ENCODE peak calls at places on chromosomes 1 and 21, in seven cellular contexts. D, E, G, Q, C, Y and U are unnamed samples. For H3K4me1, the result is how much of the 10 kb centered on the place peaks cover.

GRCh38 chr1:55580845-55581332 is 365.7 kb upstream of the USP24 start:
- DNase-seq in D (no peak), Y (no peak), C (no peak), Q (no peak), G (no peak), E (no peak), U (no peak)

GRCh38 chr1:37479255-37480124 is 5.1 kb downstream of the ZC3H12A start:
- DNase-seq in E (peak), D (peak), C (peak), Y (peak), Q (peak), G (peak), U (peak)

GRCh38 chr21:42317826-42318746 is 2.9 kb upstream of the TFF3 start:
- DNase-seq in C (peak), D (no peak), Q (no peak), E (no peak), Y (no peak), G (no peak), U (no peak)

GRCh38 chr1:158933621-158934020 is 2.3 kb downstream of the PYHIN1 start:
- DNase-seq in E (no peak), D (no peak), Q (no peak), G (no peak), Y (no peak), C (no peak), U (no peak)

GRCh38 chr1:244705268-244706234 is 52.6 kb downstream of the DESI2 start:
- DNase-seq in D (no peak), Y (no peak), E (no peak), G (no peak), Q (peak), C (no peak), U (no peak)

GRCh38 chr1:200917291-200917817 is 22.7 kb downstream of the INAVA start:
- DNase-seq in C (peak), E (no peak), Y (no peak), G (peak), Q (no peak), D (no peak), U (no peak)

GRCh38 chr1:151512801-151513625 is 1.8 kb downstream of the CGN start:
- DNase-seq in Q (peak), C (no peak), D (no peak), Y (no peak), E (peak), G (no peak), U (no peak)

GRCh38 chr1:5001466-5001865 is 347.1 kb downstream of the AJAP1 start:
- DNase-seq in G (no peak), Y (peak), E (no peak), Q (no peak), D (no peak), C (no peak), U (no peak)

GRCh38 chr1:18104546-18105100 is 3.0 kb upstream of the IGSF21 start:
- DNase-seq in E (no peak), C (no peak), D (no peak), Y (no peak), G (no peak), Q (no peak), U (no peak)

GRCh38 chr1:40820911-40821693 is 37.5 kb downstream of the KCNQ4 start:
- DNase-seq in G (no peak), Y (peak), C (no peak), E (no peak), Q (no peak), D (no peak), U (no peak)

GRCh38 chr1:23401313-23401712 is 23.2 kb downstream of the TCEA3 start:
- DNase-seq in C (no peak), D (no peak), Q (no peak), Y (no peak), E (no peak), G (no peak), U (no peak)

GRCh38 chr1:234326493-234327366 is 46.5 kb upstream of the COA6 start:
- DNase-seq in E (no peak), G (peak), D (peak), Q (peak), Y (peak), C (no peak), U (no peak)

GRCh38 chr1:112673589-112674439 is 645 bp upstream of the MOV10 start:
- DNase-seq in Q (no peak), E (no peak), C (no peak), D (peak), Y (peak), G (no peak), U (no peak)

GRCh38 chr1:8361198-8361849 is 43.4 kb downstream of the SLC45A1 start:
- DNase-seq in E (no peak), Q (no peak), G (peak), D (no peak), C (no peak), Y (no peak), U (no peak)

GRCh38 chr1:22454476-22455056 is 2.9 kb downstream of the ZBTB40 start:
- DNase-seq in Q (peak), C (no peak), G (no peak), E (no peak), Y (no peak), D (no peak), U (no peak)

GRCh38 chr21:37483776-37484175 is 117.2 kb downstream of the DYRK1A start:
- DNase-seq in Y (no peak), E (no peak), Q (no peak), C (no peak), D (no peak), G (no peak), U (no peak)

GRCh38 chr1:153670859-153671622 is at the start of gene ILF2:
- DNase-seq in Y (peak), E (peak), C (peak), Q (peak), G (peak), D (peak), U (peak)

GRCh38 chr1:107842241-107842640 is 122.7 kb downstream of the VAV3 start:
- DNase-seq in E (no peak), Y (no peak), D (no peak), C (no peak), G (no peak), Q (no peak), U (no peak)
- H3K4me1 ChIP-seq in E (under half), Y (under half), D (under half), C (half or more), G (half or more), Q (under half), U (under half)

DNA sequence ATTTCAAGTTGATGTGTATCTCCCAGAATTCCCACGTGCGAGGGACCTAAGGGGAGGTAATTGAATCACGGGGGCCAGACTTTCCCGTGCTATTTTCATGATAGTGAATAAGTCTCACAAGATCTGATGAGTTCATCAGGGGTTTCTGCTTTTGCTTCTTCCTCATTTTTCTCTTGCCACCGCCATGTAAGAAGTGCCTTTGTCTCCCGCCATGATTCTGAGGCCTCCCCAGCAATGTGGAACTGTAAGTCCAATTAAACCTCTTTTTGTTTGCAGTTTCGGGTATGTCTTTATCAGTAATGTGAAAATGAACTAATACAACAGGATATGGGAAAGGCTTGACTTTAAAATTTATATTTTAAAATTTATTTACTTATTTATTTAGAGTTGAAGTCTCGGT is 1.5 kb upstream of the DPM3 start:
- DNase-seq in D (no peak), Y (no peak), G (no peak), E (no peak), C (peak), Q (no peak), U (no peak)
- TF ChIP-seq POLR2A in D (no peak), Y (no peak), G (no peak), E (no peak), C (no peak), Q (no peak), U (no peak)

DNA sequence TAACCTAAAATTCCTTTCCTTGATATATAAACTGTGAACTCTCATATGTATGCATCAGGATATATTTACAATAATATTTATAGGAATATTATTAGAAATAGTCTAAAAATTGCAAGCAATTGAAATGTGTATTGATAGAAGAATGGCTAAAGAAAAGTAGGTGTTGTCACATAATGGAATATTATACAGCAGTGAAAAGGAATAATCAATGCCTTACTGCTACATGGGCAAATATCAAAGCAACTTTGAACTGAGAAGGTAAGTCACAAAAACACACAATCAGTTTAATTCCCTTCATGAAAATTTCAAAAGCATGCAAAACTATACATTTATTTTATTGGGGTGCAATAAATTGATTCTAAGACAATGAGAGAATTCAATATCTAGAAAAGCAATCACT is 35.7 kb upstream of the CDC14A start:
- DNase-seq in C (no peak), D (no peak), E (no peak), G (no peak), Y (no peak), Q (no peak), U (no peak)
- TF ChIP-seq CTCF in C (no peak), D (no peak), E (no peak), G (no peak), Y (no peak), Q (no peak), U (no peak)

DNA sequence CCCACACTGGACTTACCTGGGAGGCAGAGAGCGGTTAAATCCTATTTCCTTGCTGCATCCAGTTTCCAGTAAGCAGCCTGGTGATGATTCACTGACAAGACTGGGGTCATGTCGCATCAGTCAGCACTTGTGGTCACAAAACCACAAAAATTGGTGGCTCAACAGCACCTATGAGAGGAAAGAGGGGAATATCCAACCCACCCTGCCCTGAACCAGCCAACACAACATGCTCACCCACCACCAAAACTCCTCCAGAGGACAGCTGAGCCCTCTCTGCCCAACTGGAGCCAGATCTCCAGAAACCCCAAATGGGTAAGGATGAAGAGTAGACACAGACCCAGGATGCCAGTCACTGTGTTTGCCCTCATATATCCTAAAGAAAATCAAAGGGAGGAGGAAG is 64.1 kb downstream of the CD46 start:
- DNase-seq in E (no peak), D (no peak), C (no peak), Y (no peak), G (no peak), Q (no peak), U (no peak)
- H3K4me1 ChIP-seq in E (under half), D (under half), C (half or more), Y (half or more), G (half or more), Q (half or more), U (half or more)

DNA sequence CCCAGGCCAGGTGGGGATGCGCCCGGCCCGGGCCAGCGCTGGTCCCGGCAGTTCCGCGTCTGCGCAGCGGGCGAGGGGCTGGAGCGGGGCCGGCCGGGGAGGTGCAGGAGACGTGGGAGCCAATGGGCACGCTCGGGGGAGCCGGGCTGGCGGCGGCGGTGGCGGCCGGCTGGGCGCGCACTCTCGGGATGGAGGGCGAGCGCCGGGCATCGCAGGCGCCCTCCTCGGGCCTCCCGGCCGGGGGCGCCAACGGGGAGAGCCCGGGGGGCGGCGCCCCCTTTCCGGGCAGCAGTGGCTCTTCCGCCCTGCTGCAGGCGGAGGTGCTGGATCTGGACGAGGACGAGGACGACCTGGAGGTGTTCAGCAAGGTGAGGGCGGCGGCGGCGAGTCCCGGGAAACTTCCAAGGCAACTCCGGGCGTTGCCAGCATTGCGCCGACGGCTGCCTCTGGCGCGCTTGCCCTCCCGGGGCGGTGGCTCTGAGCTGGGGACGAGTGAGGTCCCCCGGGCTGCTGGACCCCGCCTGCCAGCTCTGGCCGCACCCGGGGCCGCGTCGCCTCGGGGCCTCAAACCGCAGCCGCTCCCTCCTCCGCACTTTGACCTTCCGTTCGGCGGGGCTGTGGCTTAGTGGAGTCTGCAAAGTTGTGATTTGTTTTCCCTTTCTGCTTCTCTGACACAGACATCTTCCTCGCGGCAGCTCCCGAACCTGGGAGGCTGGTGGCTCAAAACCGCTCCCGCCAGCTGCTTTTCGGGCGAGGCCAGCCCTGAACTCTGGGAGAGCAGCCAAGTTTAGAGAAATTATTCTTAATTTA is at the start of gene SNX7:
- DNase-seq in Q (peak), Y (no peak), G (peak), E (peak), C (peak), D (peak), U (peak)
- TF ChIP-seq POLR2A in Q (no peak), Y (no peak), G (peak), E (no peak), C (no peak), D (no peak), U (peak)

DNA sequence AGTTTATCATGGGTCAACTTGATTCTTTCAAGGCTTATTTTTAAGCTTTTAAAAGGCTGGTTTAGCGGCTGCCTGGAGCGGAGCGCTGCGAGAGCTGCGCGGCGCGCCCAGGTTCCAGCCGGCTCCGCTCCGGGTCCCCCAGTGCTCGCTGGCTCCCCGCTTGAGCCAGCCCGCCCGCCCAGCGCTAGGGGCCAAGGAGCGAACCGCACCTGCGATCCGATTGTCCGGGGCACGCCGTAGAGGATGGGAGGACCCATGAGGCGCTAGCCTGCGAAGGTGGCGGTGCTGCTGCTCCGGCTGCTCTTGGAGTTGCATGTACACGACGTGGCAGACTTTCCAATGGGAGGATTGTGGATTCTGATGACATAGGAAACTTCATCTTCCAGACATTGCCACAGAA is 9.9 kb upstream of the CFHR4 start:
- DNase-seq in Q (no peak), Y (no peak), G (no peak), D (no peak), E (no peak), C (peak), U (no peak)
- TF ChIP-seq CTCF in Q (no peak), Y (no peak), G (no peak), D (no peak), E (no peak), C (no peak), U (no peak)